ENCODE peak calls at places on chromosome 1, in five cellular contexts. One of them, this sample, is unnamed.

GRCh38 chr1:17162941-17163340 is 42.0 kb upstream of the PADI1 start:
- DNase-seq in BE2C: peak; percentile 25
- DNase-seq in Caco-2: no peak
- DNase-seq in esophagus muscularis mucosa: no peak
- DNase-seq in fibroblast of mammary gland: no peak
- DNase-seq in this sample: peak; percentile 95

GRCh38 chr1:169160845-169161511 is 54.5 kb downstream of the ATP1B1 start:
- DNase-seq in BE2C: no peak
- DNase-seq in Caco-2: no peak
- DNase-seq in esophagus muscularis mucosa: no peak
- DNase-seq in fibroblast of mammary gland: peak; percentile 72
- DNase-seq in this sample: no peak

GRCh38 chr1:223338811-223339746 is 24.9 kb downstream of the SUSD4 start:
- DNase-seq in BE2C: no peak
- DNase-seq in Caco-2: no peak
- DNase-seq in esophagus muscularis mucosa: no peak
- DNase-seq in fibroblast of mammary gland: peak; percentile 9
- DNase-seq in this sample: no peak

GRCh38 chr1:23790696-23791433 is at the start of gene LYPLA2:
- DNase-seq in BE2C: peak; percentile 86
- DNase-seq in Caco-2: peak; percentile 88
- DNase-seq in esophagus muscularis mucosa: peak; percentile 99
- DNase-seq in fibroblast of mammary gland: peak; percentile 85
- DNase-seq in this sample: no peak

GRCh38 chr1:35883681-35884155 is 709 bp downstream of the AGO1 start:
- DNase-seq in BE2C: peak; percentile 43
- DNase-seq in Caco-2: peak; percentile 42
- DNase-seq in esophagus muscularis mucosa: no peak
- DNase-seq in fibroblast of mammary gland: peak; percentile 13
- DNase-seq in this sample: no peak

GRCh38 chr1:94230920-94231319 is 6.5 kb downstream of the ARHGAP29 start:
- DNase-seq in BE2C: no peak
- DNase-seq in Caco-2: no peak
- DNase-seq in esophagus muscularis mucosa: no peak
- DNase-seq in fibroblast of mammary gland: no peak
- DNase-seq in this sample: no peak

GRCh38 chr1:65421341-65422174 is 1.1 kb downstream of the LEPR start:
- DNase-seq in BE2C: no peak
- DNase-seq in Caco-2: no peak
- DNase-seq in esophagus muscularis mucosa: no peak
- DNase-seq in fibroblast of mammary gland: peak; percentile 11
- DNase-seq in this sample: no peak

GRCh38 chr1:110319332-110320167 is 19.6 kb upstream of the RBM15 start:
- DNase-seq in BE2C: no peak
- DNase-seq in Caco-2: no peak
- DNase-seq in esophagus muscularis mucosa: no peak
- DNase-seq in fibroblast of mammary gland: peak; percentile 31
- DNase-seq in this sample: no peak

GRCh38 chr1:94783342-94784264 is 36.6 kb upstream of the SLC44A3 start:
- DNase-seq in BE2C: no peak
- DNase-seq in Caco-2: no peak
- DNase-seq in esophagus muscularis mucosa: peak; percentile 93
- DNase-seq in fibroblast of mammary gland: peak; percentile 99
- DNase-seq in this sample: no peak

GRCh38 chr1:60670313-60670712 is 412.0 kb upstream of the NFIA start:
- DNase-seq in BE2C: no peak
- DNase-seq in Caco-2: no peak
- DNase-seq in esophagus muscularis mucosa: peak; percentile 50
- DNase-seq in fibroblast of mammary gland: no peak
- DNase-seq in this sample: no peak

GRCh38 chr1:227895828-227896685 is 51.7 kb downstream of the WNT9A start:
- DNase-seq in BE2C: peak; percentile 10
- DNase-seq in Caco-2: peak; percentile 48
- DNase-seq in esophagus muscularis mucosa: no peak
- DNase-seq in fibroblast of mammary gland: no peak
- DNase-seq in this sample: peak; percentile 80

GRCh38 chr1:30660241-30660640 is 63.1 kb downstream of the MATN1 start:
- DNase-seq in BE2C: no peak
- DNase-seq in Caco-2: no peak
- DNase-seq in esophagus muscularis mucosa: no peak
- DNase-seq in fibroblast of mammary gland: no peak
- DNase-seq in this sample: no peak

GRCh38 chr1:204660509-204660908 is 25.0 kb downstream of the LRRN2 start:
- DNase-seq in BE2C: no peak
- DNase-seq in Caco-2: no peak
- DNase-seq in esophagus muscularis mucosa: no peak
- DNase-seq in fibroblast of mammary gland: peak; percentile 58
- DNase-seq in this sample: no peak

GRCh38 chr1:93680121-93681094 is 1.2 kb downstream of the BCAR3 start:
- DNase-seq in BE2C: peak; percentile 78
- DNase-seq in Caco-2: peak; percentile 65
- DNase-seq in esophagus muscularis mucosa: peak; percentile 95
- DNase-seq in fibroblast of mammary gland: peak; percentile 89
- DNase-seq in this sample: peak; percentile 94

GRCh38 chr1:218898921-218899320 is 274.8 kb upstream of the LYPLAL1 start:
- DNase-seq in BE2C: no peak
- DNase-seq in Caco-2: no peak
- DNase-seq in esophagus muscularis mucosa: no peak
- DNase-seq in fibroblast of mammary gland: no peak
- DNase-seq in this sample: no peak

GRCh38 chr1:240492832-240493440 is 119.0 kb downstream of the GREM2 start:
- DNase-seq in BE2C: peak; percentile 23
- DNase-seq in Caco-2: no peak
- DNase-seq in esophagus muscularis mucosa: no peak
- DNase-seq in fibroblast of mammary gland: peak; percentile 40
- DNase-seq in this sample: no peak

GRCh38 chr1:43634729-43635128 is 15.2 kb upstream of the KDM4A start:
- DNase-seq in BE2C: no peak
- DNase-seq in Caco-2: peak; percentile 34
- DNase-seq in esophagus muscularis mucosa: no peak
- DNase-seq in fibroblast of mammary gland: no peak
- DNase-seq in this sample: no peak

GRCh38 chr1:241639653-241640148 is 468 bp downstream of the CHML start:
- DNase-seq in BE2C: peak; percentile 34
- DNase-seq in Caco-2: peak; percentile 20
- DNase-seq in esophagus muscularis mucosa: no peak
- DNase-seq in fibroblast of mammary gland: peak; percentile 29
- DNase-seq in this sample: no peak

GRCh38 chr1:65804584-65804983 is 11.9 kb downstream of the PDE4B start:
- DNase-seq in BE2C: no peak
- DNase-seq in Caco-2: no peak
- DNase-seq in esophagus muscularis mucosa: no peak
- DNase-seq in fibroblast of mammary gland: no peak
- DNase-seq in this sample: no peak

GRCh38 chr1:226864311-226864710 is 6.1 kb upstream of the PSEN2 start:
- DNase-seq in BE2C: no peak
- DNase-seq in Caco-2: no peak
- DNase-seq in esophagus muscularis mucosa: no peak
- DNase-seq in fibroblast of mammary gland: no peak
- DNase-seq in this sample: peak; percentile 13

GRCh38 chr1:64967381-64967780 is 1.0 kb upstream of the JAK1 start:
- DNase-seq in BE2C: no peak
- DNase-seq in Caco-2: peak; percentile 10
- DNase-seq in esophagus muscularis mucosa: no peak
- DNase-seq in fibroblast of mammary gland: no peak
- DNase-seq in this sample: no peak

GRCh38 chr1:185155600-185156320 is 993 bp downstream of the TRMT1L start:
- DNase-seq in BE2C: no peak
- DNase-seq in Caco-2: no peak
- DNase-seq in esophagus muscularis mucosa: no peak
- DNase-seq in fibroblast of mammary gland: peak; percentile 58
- DNase-seq in this sample: no peak

GRCh38 chr1:27403065-27403726 is 10.8 kb downstream of the GPR3 start:
- DNase-seq in BE2C: peak; percentile 26
- DNase-seq in Caco-2: no peak
- DNase-seq in esophagus muscularis mucosa: peak; percentile 95
- DNase-seq in fibroblast of mammary gland: peak; percentile 82
- DNase-seq in this sample: no peak

GRCh38 chr1:159828916-159829634 is 2.4 kb downstream of the SLAMF8 start:
- DNase-seq in BE2C: peak; percentile 60
- DNase-seq in Caco-2: peak; percentile 30
- DNase-seq in esophagus muscularis mucosa: no peak
- DNase-seq in fibroblast of mammary gland: peak; percentile 32
- DNase-seq in this sample: no peak

GRCh38 chr1:235404190-235404589 is 37.0 kb downstream of the TBCE start:
- DNase-seq in BE2C: no peak
- DNase-seq in Caco-2: no peak
- DNase-seq in esophagus muscularis mucosa: no peak
- DNase-seq in fibroblast of mammary gland: no peak
- DNase-seq in this sample: no peak

GRCh38 chr1:167467126-167467725 is 51.1 kb downstream of the CD247 start:
- DNase-seq in BE2C: no peak
- DNase-seq in Caco-2: no peak
- DNase-seq in esophagus muscularis mucosa: no peak
- DNase-seq in fibroblast of mammary gland: no peak
- DNase-seq in this sample: no peak

GRCh38 chr1:17521946-17522612 is 17.4 kb upstream of the ARHGEF10L start:
- DNase-seq in BE2C: no peak
- DNase-seq in Caco-2: no peak
- DNase-seq in esophagus muscularis mucosa: no peak
- DNase-seq in fibroblast of mammary gland: no peak
- DNase-seq in this sample: no peak

GRCh38 chr1:16075337-16076002 is 2.0 kb upstream of the FAM131C start:
- DNase-seq in BE2C: no peak
- DNase-seq in Caco-2: no peak
- DNase-seq in esophagus muscularis mucosa: no peak
- DNase-seq in fibroblast of mammary gland: peak; percentile 90
- DNase-seq in this sample: no peak

GRCh38 chr1:76269175-76269574 is 194.6 kb downstream of the ST6GALNAC3 start:
- DNase-seq in BE2C: peak; percentile 34
- DNase-seq in Caco-2: no peak
- DNase-seq in esophagus muscularis mucosa: no peak
- DNase-seq in fibroblast of mammary gland: peak; percentile 54
- DNase-seq in this sample: no peak

GRCh38 chr1:78237364-78237916 is 191.7 kb downstream of the GIPC2 start:
- DNase-seq in BE2C: no peak
- DNase-seq in Caco-2: peak; percentile 63
- DNase-seq in esophagus muscularis mucosa: no peak
- DNase-seq in fibroblast of mammary gland: no peak
- DNase-seq in this sample: no peak

GRCh38 chr1:63674238-63674864 is 81.1 kb downstream of the PGM1 start:
- DNase-seq in BE2C: peak; percentile 59
- DNase-seq in Caco-2: peak; percentile 83
- DNase-seq in esophagus muscularis mucosa: peak; percentile 94
- DNase-seq in fibroblast of mammary gland: peak; percentile 97
- DNase-seq in this sample: peak; percentile 92

GRCh38 chr1:38915352-38915948 is 26.2 kb downstream of the RHBDL2 start:
- DNase-seq in BE2C: no peak
- DNase-seq in Caco-2: peak; percentile 43
- DNase-seq in esophagus muscularis mucosa: no peak
- DNase-seq in fibroblast of mammary gland: no peak
- DNase-seq in this sample: no peak

GRCh38 chr1:4084896-4085295 is 184.8 kb upstream of the C1orf174 start:
- DNase-seq in BE2C: no peak
- DNase-seq in Caco-2: no peak
- DNase-seq in esophagus muscularis mucosa: no peak
- DNase-seq in fibroblast of mammary gland: no peak
- DNase-seq in this sample: no peak

GRCh38 chr1:192311281-192311680 is 5.5 kb upstream of the RGS21 start:
- DNase-seq in BE2C: peak; percentile 14
- DNase-seq in Caco-2: no peak
- DNase-seq in esophagus muscularis mucosa: no peak
- DNase-seq in fibroblast of mammary gland: peak; percentile 51
- DNase-seq in this sample: no peak
- TF ChIP-seq CTCF in BE2C: peak; percentile 76
- TF ChIP-seq CTCF in Caco-2: no peak
- TF ChIP-seq CTCF in esophagus muscularis mucosa: peak; percentile 34
- TF ChIP-seq CTCF in fibroblast of mammary gland: peak; percentile 57
- TF ChIP-seq CTCF in this sample: no peak

GRCh38 chr1:230121950-230122349 is 54.9 kb downstream of the GALNT2 start:
- DNase-seq in BE2C: no peak
- DNase-seq in Caco-2: no peak
- DNase-seq in esophagus muscularis mucosa: no peak
- DNase-seq in fibroblast of mammary gland: no peak
- DNase-seq in this sample: no peak

GRCh38 chr1:230119340-230119739 is 52.3 kb downstream of the GALNT2 start:
- DNase-seq in BE2C: no peak
- DNase-seq in Caco-2: no peak
- DNase-seq in esophagus muscularis mucosa: no peak
- DNase-seq in fibroblast of mammary gland: no peak
- DNase-seq in this sample: no peak

GRCh38 chr1:230122361-230123279 is 55.6 kb downstream of the GALNT2 start:
- DNase-seq in BE2C: no peak
- DNase-seq in Caco-2: no peak
- DNase-seq in esophagus muscularis mucosa: no peak
- DNase-seq in fibroblast of mammary gland: no peak
- DNase-seq in this sample: no peak

GRCh38 chr1:230120289-230120948 is 53.4 kb downstream of the GALNT2 start:
- DNase-seq in BE2C: no peak
- DNase-seq in Caco-2: no peak
- DNase-seq in esophagus muscularis mucosa: no peak
- DNase-seq in fibroblast of mammary gland: no peak
- DNase-seq in this sample: no peak

GRCh38 chr1:230120949-230121381 is 53.9 kb downstream of the GALNT2 start:
- DNase-seq in BE2C: peak; percentile 55
- DNase-seq in Caco-2: peak; percentile 30
- DNase-seq in esophagus muscularis mucosa: no peak
- DNase-seq in fibroblast of mammary gland: peak; percentile 57
- DNase-seq in this sample: no peak
- TF ChIP-seq CTCF in BE2C: peak; percentile 76
- TF ChIP-seq CTCF in Caco-2: peak; percentile 55
- TF ChIP-seq CTCF in esophagus muscularis mucosa: peak; percentile 5
- TF ChIP-seq CTCF in fibroblast of mammary gland: peak; percentile 58
- TF ChIP-seq CTCF in this sample: no peak

GRCh38 chr1:2539312-2539907 is 9.3 kb upstream of the HES5 start:
- DNase-seq in BE2C: no peak
- DNase-seq in Caco-2: no peak
- DNase-seq in esophagus muscularis mucosa: no peak
- DNase-seq in fibroblast of mammary gland: no peak
- DNase-seq in this sample: no peak
- TF ChIP-seq CTCF in BE2C: no peak
- TF ChIP-seq CTCF in Caco-2: peak; percentile 21
- TF ChIP-seq CTCF in esophagus muscularis mucosa: no peak
- TF ChIP-seq CTCF in fibroblast of mammary gland: no peak
- TF ChIP-seq CTCF in this sample: no peak

DNA sequence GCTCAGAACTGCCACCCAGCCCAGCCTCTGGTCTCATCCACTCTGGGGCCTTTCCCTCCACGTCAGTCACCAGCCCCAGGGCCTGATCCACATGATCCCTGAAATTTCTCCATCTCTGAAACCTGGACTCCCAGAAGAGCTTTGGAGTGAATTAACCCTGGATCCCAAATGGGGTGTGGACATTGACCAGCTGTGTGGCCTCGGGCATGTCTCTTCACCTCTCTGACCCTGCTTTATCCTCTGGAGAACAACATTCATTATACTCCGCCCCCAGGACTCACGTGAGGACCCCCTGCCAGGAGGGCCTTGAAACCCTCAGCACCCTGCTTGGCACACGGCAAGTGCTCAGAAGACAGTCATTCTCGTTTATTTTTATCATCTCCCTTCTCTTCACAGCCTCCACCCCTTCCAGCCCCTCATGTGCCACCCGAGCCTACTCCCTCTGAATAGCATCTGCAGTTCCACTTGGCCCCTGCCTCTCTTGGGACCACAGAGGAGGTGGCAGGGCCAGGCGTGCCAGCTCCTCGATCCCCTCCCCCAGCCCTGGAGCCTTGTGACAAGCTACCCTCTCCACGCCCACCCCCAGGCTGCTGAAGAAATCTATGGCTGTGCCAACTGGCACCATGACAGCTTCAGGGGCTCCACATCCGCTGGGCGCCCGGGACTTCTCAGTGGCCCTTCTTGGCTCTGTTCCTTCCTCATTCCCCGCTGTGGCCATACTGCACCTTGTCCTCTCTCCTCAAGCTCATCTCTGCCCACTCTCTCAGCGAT is 18.1 kb downstream of the ADGRB2 start:
- DNase-seq in BE2C: no peak
- DNase-seq in Caco-2: no peak
- DNase-seq in esophagus muscularis mucosa: no peak
- DNase-seq in fibroblast of mammary gland: no peak
- DNase-seq in this sample: no peak
- TF ChIP-seq CTCF in BE2C: no peak
- TF ChIP-seq CTCF in Caco-2: no peak
- TF ChIP-seq CTCF in esophagus muscularis mucosa: no peak
- TF ChIP-seq CTCF in fibroblast of mammary gland: no peak
- TF ChIP-seq CTCF in this sample: no peak

This sample was measured in vagina.